ENCODE peak calls at places on chromosomes 16 and 17, in six cellular contexts. U, E, B, S, D and X are unnamed samples.

GRCh38 chr16:4744758-4745569 is 10.6 kb downstream of the DNAAF8 start:
- DNase-seq in S (no peak), E (no peak), D (no peak), U (no peak), B (no peak), X (no peak)

GRCh38 chr17:74201250-74201649 is 2.2 kb upstream of the RPL38 start:
- DNase-seq in D (no peak), S (peak; percentile 62), U (no peak), E (no peak), B (no peak), X (peak; percentile 98)

GRCh38 chr16:50696575-50697420 is 3.4 kb downstream of the NOD2 start:
- DNase-seq in S (peak; percentile 91), U (peak; percentile 92), B (no peak), E (no peak), D (peak; percentile 89), X (no peak)

GRCh38 chr17:17514993-17515920 is 19.1 kb upstream of the RASD1 start:
- DNase-seq in E (peak; percentile 33), D (peak; percentile 89), B (no peak), U (peak; percentile 33), S (no peak), X (no peak)

GRCh38 chr16:89574681-89575246 is 794 bp upstream of the CPNE7 start:
- DNase-seq in S (peak; percentile 72), D (peak; percentile 68), B (no peak), U (peak; percentile 66), E (peak; percentile 88), X (peak; percentile 23)

GRCh38 chr16:67847064-67847861 is at the start of gene CENPT:
- DNase-seq in B (no peak), S (peak; percentile 66), D (peak; percentile 86), U (peak; percentile 55), E (peak; percentile 38), X (no peak)

GRCh38 chr16:13885700-13886099 is 34.3 kb upstream of the ERCC4 start:
- DNase-seq in U (no peak), E (no peak), S (no peak), D (no peak), B (no peak), X (no peak)

GRCh38 chr16:3959148-3959547 is 78.6 kb upstream of the CREBBP start:
- DNase-seq in S (no peak), D (peak; percentile 83), U (no peak), E (no peak), B (no peak), X (no peak)

GRCh38 chr17:56629450-56630187 is 36.1 kb downstream of the NOG start:
- DNase-seq in S (no peak), U (no peak), E (peak; percentile 48), D (peak; percentile 46), B (no peak), X (peak; percentile 22)

GRCh38 chr17:78716814-78717393 is 65.2 kb downstream of the CYTH1 start:
- DNase-seq in B (peak; percentile 84), U (peak; percentile 62), E (peak; percentile 58), S (peak; percentile 81), D (peak; percentile 55), X (peak; percentile 92)

GRCh38 chr16:57701759-57702371 is 7.3 kb downstream of the DRC7 start:
- DNase-seq in B (no peak), D (no peak), S (no peak), E (no peak), U (peak; percentile 29), X (no peak)

GRCh38 chr16:7688811-7689210 is 356.2 kb downstream of the RBFOX1 start:
- DNase-seq in S (no peak), E (no peak), U (no peak), B (no peak), D (no peak), X (no peak)

GRCh38 chr17:82924812-82925211 is 85.0 kb upstream of the ZNF750 start:
- DNase-seq in D (peak; percentile 26), B (no peak), U (peak; percentile 17), E (no peak), S (no peak), X (no peak)

GRCh38 chr16:468072-468821 is 42.8 kb downstream of the RAB11FIP3 start:
- DNase-seq in U (no peak), E (no peak), D (no peak), B (no peak), S (no peak), X (no peak)

GRCh38 chr16:2428051-2428786 is 1.0 kb upstream of the CCNF start:
- DNase-seq in B (no peak), S (peak; percentile 58), E (peak; percentile 61), U (no peak), D (peak; percentile 27), X (peak; percentile 14)

GRCh38 chr16:81445926-81446317 is 1.3 kb downstream of the CMIP start:
- DNase-seq in D (no peak), S (no peak), U (peak; percentile 48), B (no peak), E (peak; percentile 40), X (peak; percentile 39)

GRCh38 chr17:17741346-17742023 is 60.2 kb downstream of the RAI1 start:
- DNase-seq in E (peak; percentile 74), B (peak; percentile 69), U (no peak), S (no peak), D (no peak), X (peak; percentile 69)

GRCh38 chr16:11136600-11136999 is 119.4 kb downstream of the SOCS1 start:
- DNase-seq in U (no peak), E (no peak), B (no peak), D (peak; percentile 96), S (no peak), X (peak; percentile 72)

GRCh38 chr17:9484789-9485188 is 90.8 kb downstream of the STX8 start:
- DNase-seq in D (no peak), S (no peak), U (no peak), B (no peak), E (no peak), X (no peak)

GRCh38 chr17:78588258-78589030 is 11.2 kb upstream of the DNAH17 start:
- DNase-seq in B (no peak), U (no peak), D (no peak), S (no peak), E (no peak), X (no peak)

GRCh38 chr17:58783380-58783779 is 27.7 kb downstream of the PPM1E start:
- DNase-seq in D (peak; percentile 28), S (no peak), B (no peak), U (no peak), E (no peak), X (peak; percentile 91)

GRCh38 chr16:27644165-27644564 is 94.2 kb downstream of the KATNIP start:
- DNase-seq in B (no peak), D (no peak), U (no peak), E (no peak), S (no peak), X (peak; percentile 12)

GRCh38 chr17:34669511-34669910 is 90.1 kb downstream of the TMEM132E start:
- DNase-seq in S (no peak), U (no peak), E (no peak), D (no peak), B (no peak), X (no peak)

GRCh38 chr16:88465387-88465983 is 12.4 kb downstream of the ZFPM1 start:
- DNase-seq in D (no peak), B (no peak), U (no peak), S (no peak), E (no peak), X (peak; percentile 76)